ENCODE peak calls at places on chromosomes 6 and 20, in four cellular contexts. Z is HepG2, X is H1, N is GM12878. O is an unnamed sample.
A peak's percentile ranks its signal among the peaks of the same experiment; 100 is the strongest.

GRCh38 chr20:61556116-61556515 is 304.1 kb downstream of the CDH4 start:
- DNase-seq in X (no peak), N (no peak), Z (no peak), O (no peak)

GRCh38 chr6:36563237-36563927 is 16.1 kb upstream of the STK38 start:
- DNase-seq in Z (no peak), X (no peak), N (no peak), O (no peak)

GRCh38 chr6:487956-488355 is 96.4 kb downstream of the IRF4 start:
- DNase-seq in Z (no peak), X (no peak), N (no peak), O (no peak)

GRCh38 chr6:1679691-1680068 is 70.0 kb downstream of the FOXC1 start:
- DNase-seq in Z (peak; percentile 49), X (no peak), N (no peak), O (no peak)

GRCh38 chr6:35318200-35318844 is 20.7 kb downstream of the DEF6 start:
- DNase-seq in Z (peak; percentile 86), N (no peak), X (peak; percentile 100), O (peak; percentile 87)

GRCh38 chr6:41474213-41474933 is 71.8 kb upstream of the FOXP4 start:
- DNase-seq in X (no peak), N (no peak), Z (no peak), O (no peak)

GRCh38 chr6:166420351-166420750 is 37.6 kb upstream of the MPC1 start:
- DNase-seq in N (no peak), X (no peak), Z (peak; percentile 86), O (no peak)

GRCh38 chr6:53926505-53926904 is 131.7 kb downstream of the LRRC1 start:
- DNase-seq in Z (no peak), X (no peak), N (no peak), O (no peak)

GRCh38 chr20:48041078-48041780 is 255.9 kb upstream of the SULF2 start:
- DNase-seq in Z (no peak), N (no peak), X (no peak), O (no peak)

GRCh38 chr6:116397960-116398359 is 27.2 kb downstream of the DSE start:
- DNase-seq in Z (no peak), X (no peak), N (no peak), O (no peak)

DNA sequence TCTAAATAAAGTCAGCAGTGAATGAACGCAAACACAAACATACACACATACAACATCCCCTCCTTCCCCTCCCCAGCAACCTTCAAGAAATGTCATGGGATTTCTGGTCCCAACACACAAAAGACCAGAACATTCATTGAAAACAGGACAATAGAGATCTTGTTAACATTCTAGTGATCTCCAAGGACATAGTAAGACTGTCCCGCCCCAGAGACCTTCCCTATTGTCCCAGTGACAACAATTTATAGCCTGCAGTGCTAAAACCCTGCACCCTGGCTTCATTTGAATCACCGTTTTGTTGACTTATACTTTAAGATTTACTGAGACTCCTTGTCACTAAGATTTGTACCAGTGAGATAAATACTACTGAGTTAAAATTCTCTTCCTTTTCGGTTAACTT is 143.9 kb upstream of the NOX3 start:
- DNase-seq in X (no peak), Z (no peak), N (no peak), O (no peak)
- TF ChIP-seq YY1 in X (no peak), Z (no peak), N (no peak), O (no peak)

GRCh38 chr20:51318058-51318960 is 224.2 kb downstream of the NFATC2 start:
- DNase-seq in X (peak; percentile 98), N (no peak), Z (peak; percentile 47), O (peak; percentile 83)
- TF ChIP-seq SUZ12 in X (no peak), N (no peak), Z (no peak), O (no peak)

GRCh38 chr6:15715060-15715459 is 52.2 kb upstream of the DTNBP1 start:
- DNase-seq in N (no peak), Z (no peak), X (no peak), O (no peak)
- TF ChIP-seq YY1 in N (no peak), Z (no peak), X (no peak), O (no peak)

GRCh38 chr20:56204206-56204605 is 44.3 kb upstream of the MC3R start:
- DNase-seq in X (no peak), Z (no peak), N (no peak), O (no peak)

GRCh38 chr20:56200456-56200855 is 48.1 kb upstream of the MC3R start:
- DNase-seq in X (no peak), N (no peak), Z (peak; percentile 10), O (peak; percentile 52)

GRCh38 chr20:56205350-56205749 is 43.2 kb upstream of the MC3R start:
- DNase-seq in N (no peak), X (no peak), Z (no peak), O (no peak)

GRCh38 chr20:56207656-56208055 is 40.9 kb upstream of the MC3R start:
- DNase-seq in Z (no peak), N (no peak), X (no peak), O (no peak)

GRCh38 chr20:56202493-56203077 is 45.9 kb upstream of the MC3R start:
- DNase-seq in N (no peak), X (no peak), Z (peak; percentile 13), O (no peak)
- TF ChIP-seq SUZ12 in N (no peak), X (no peak), Z (no peak), O (no peak)

GRCh38 chr20:36579996-36580545 is 6.7 kb downstream of the TGIF2 start:
- DNase-seq in N (no peak), X (no peak), Z (no peak), O (no peak)
- TF ChIP-seq YY1 in N (no peak), X (no peak), Z (no peak), O (no peak)

GRCh38 chr6:47934023-47934422 is 152.2 kb downstream of the OPN5 start:
- DNase-seq in X (no peak), N (no peak), Z (no peak), O (no peak)

GRCh38 chr6:47936820-47937219 is 155.0 kb downstream of the OPN5 start:
- DNase-seq in Z (no peak), X (no peak), N (no peak), O (no peak)

GRCh38 chr6:47938411-47938810 is 156.6 kb downstream of the OPN5 start:
- DNase-seq in X (no peak), N (no peak), Z (no peak), O (no peak)

DNA sequence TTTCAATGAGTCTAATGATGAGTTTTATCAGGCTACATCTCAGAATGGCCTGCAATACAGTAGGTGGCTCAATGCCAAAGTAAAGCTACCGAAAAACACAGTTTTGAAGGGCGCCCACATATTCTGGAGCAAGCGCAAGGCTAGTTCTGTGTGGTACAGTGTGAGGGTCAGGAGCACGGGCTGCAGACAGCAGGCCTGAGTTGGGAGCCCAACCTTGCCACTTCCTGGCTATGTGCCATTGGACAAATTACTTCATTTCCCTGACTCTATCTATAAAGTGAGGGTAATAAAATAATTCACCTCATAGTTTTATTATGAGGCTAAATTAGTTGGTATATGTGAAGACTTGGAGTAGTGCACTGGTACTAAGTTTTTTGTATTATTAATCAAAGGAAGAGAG is 150.7 kb downstream of the OPN5 start:
- DNase-seq in Z (no peak), X (no peak), N (no peak), O (no peak)
- TF ChIP-seq SUZ12 in Z (no peak), X (no peak), N (no peak), O (no peak)

DNA sequence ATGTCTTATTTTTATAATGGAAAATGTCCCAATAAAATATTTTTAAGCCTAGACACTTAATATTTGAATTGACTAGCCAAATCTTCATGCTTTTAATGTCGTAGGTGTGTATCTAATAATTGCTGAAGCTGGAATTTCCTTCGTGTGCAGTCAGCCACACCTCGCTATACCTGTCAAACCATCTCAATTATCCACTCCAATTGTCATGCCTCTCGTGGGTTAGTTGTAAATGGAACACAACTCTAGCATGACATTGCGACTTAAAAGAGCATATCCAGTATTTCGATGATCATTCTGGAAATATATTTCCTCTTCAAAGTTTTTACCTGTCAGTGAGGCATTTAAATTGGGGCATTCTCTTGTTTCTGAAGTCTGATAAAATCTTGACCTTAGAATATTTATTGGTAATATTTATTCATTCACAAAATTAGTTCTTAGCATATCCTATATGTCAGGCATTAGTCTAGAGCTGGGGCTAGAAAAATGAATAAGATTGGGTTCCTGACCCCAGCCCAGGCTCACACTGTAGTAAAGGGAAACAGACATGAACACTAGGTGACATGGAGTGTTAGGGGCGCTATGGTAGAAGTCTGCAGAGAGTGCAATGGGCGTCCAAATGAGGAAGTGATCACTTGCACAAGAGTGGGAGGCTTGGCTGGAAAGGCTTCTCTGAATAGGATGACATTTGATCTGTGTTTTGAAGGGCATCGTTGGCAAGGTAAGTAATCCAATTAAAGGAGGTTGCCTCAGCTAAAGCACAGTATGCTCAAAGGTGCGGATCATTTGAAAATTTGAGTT is 11.0 kb upstream of the CFAP206 start:
- DNase-seq in N (no peak), Z (no peak), X (no peak), O (no peak)
- TF ChIP-seq YY1 in N (no peak), Z (no peak), X (no peak), O (no peak)

GRCh38 chr6:8027965-8028651 is 36.1 kb downstream of the BLOC1S5 start:
- DNase-seq in X (no peak), N (no peak), Z (no peak), O (no peak)
- TF ChIP-seq SUZ12 in X (no peak), N (no peak), Z (no peak), O (no peak)